ENCODE peak calls at places on chromosomes 12 and 14, in ten cellular contexts. One of them, this sample, is unnamed.

GRCh38 chr12:45727994-45728624 is 1.4 kb upstream of the ARID2 start:
- DNase-seq in HTR-8/SVneo: no peak
- DNase-seq in PC-3: no peak
- DNase-seq in GM04504: no peak
- DNase-seq in psoas muscle: no peak
- DNase-seq in ovary: no peak
- DNase-seq in NCI-H1417: no peak
- DNase-seq in GM23248: peak
- DNase-seq in CD8-positive, alpha-beta memory T cell: no peak
- DNase-seq in LHCN-M2: peak
- DNase-seq in this sample: no peak

GRCh38 chr12:94798107-94798506 is 147.8 kb upstream of the TMCC3 start:
- DNase-seq in HTR-8/SVneo: no peak
- DNase-seq in PC-3: no peak
- DNase-seq in GM04504: no peak
- DNase-seq in psoas muscle: no peak
- DNase-seq in ovary: no peak
- DNase-seq in NCI-H1417: no peak
- DNase-seq in GM23248: no peak
- DNase-seq in CD8-positive, alpha-beta memory T cell: no peak
- DNase-seq in LHCN-M2: peak
- DNase-seq in this sample: no peak

GRCh38 chr12:58877243-58877743 is 43.0 kb downstream of the LRIG3 start:
- DNase-seq in HTR-8/SVneo: peak
- DNase-seq in PC-3: peak
- DNase-seq in GM04504: peak
- DNase-seq in psoas muscle: no peak
- DNase-seq in ovary: no peak
- DNase-seq in NCI-H1417: peak
- DNase-seq in GM23248: peak
- DNase-seq in CD8-positive, alpha-beta memory T cell: no peak
- DNase-seq in LHCN-M2: peak
- DNase-seq in this sample: peak

GRCh38 chr12:7157391-7157790 is 27.2 kb downstream of the CLSTN3 start:
- DNase-seq in HTR-8/SVneo: no peak
- DNase-seq in PC-3: no peak
- DNase-seq in GM04504: no peak
- DNase-seq in psoas muscle: no peak
- DNase-seq in ovary: no peak
- DNase-seq in NCI-H1417: no peak
- DNase-seq in GM23248: no peak
- DNase-seq in CD8-positive, alpha-beta memory T cell: no peak
- DNase-seq in LHCN-M2: no peak
- DNase-seq in this sample: no peak

GRCh38 chr14:100780646-100781355 is 45.1 kb upstream of the MEG3 start:
- DNase-seq in HTR-8/SVneo: no peak
- DNase-seq in PC-3: no peak
- DNase-seq in GM04504: no peak
- DNase-seq in psoas muscle: no peak
- DNase-seq in ovary: peak
- DNase-seq in NCI-H1417: no peak
- DNase-seq in GM23248: no peak
- DNase-seq in CD8-positive, alpha-beta memory T cell: no peak
- DNase-seq in LHCN-M2: no peak
- DNase-seq in this sample: no peak

GRCh38 chr12:41437578-41437977 is 249.5 kb downstream of the PDZRN4 start:
- DNase-seq in HTR-8/SVneo: no peak
- DNase-seq in PC-3: no peak
- DNase-seq in GM04504: no peak
- DNase-seq in psoas muscle: no peak
- DNase-seq in ovary: no peak
- DNase-seq in NCI-H1417: no peak
- DNase-seq in GM23248: peak
- DNase-seq in CD8-positive, alpha-beta memory T cell: no peak
- DNase-seq in LHCN-M2: no peak
- DNase-seq in this sample: no peak

GRCh38 chr14:70188292-70188607 is 501 bp downstream of the SLC8A3 start:
- DNase-seq in HTR-8/SVneo: peak
- DNase-seq in PC-3: no peak
- DNase-seq in GM04504: no peak
- DNase-seq in psoas muscle: peak
- DNase-seq in ovary: no peak
- DNase-seq in NCI-H1417: no peak
- DNase-seq in GM23248: peak
- DNase-seq in CD8-positive, alpha-beta memory T cell: no peak
- DNase-seq in LHCN-M2: peak
- DNase-seq in this sample: peak

GRCh38 chr12:43063642-43064041 is 474.1 kb upstream of the PRICKLE1 start:
- DNase-seq in HTR-8/SVneo: no peak
- DNase-seq in PC-3: no peak
- DNase-seq in GM04504: no peak
- DNase-seq in psoas muscle: no peak
- DNase-seq in ovary: no peak
- DNase-seq in NCI-H1417: no peak
- DNase-seq in GM23248: peak
- DNase-seq in CD8-positive, alpha-beta memory T cell: no peak
- DNase-seq in LHCN-M2: peak
- DNase-seq in this sample: peak

GRCh38 chr14:76467843-76468242 is 91.9 kb downstream of the ESRRB start:
- DNase-seq in HTR-8/SVneo: no peak
- DNase-seq in PC-3: no peak
- DNase-seq in GM04504: no peak
- DNase-seq in psoas muscle: no peak
- DNase-seq in ovary: no peak
- DNase-seq in NCI-H1417: no peak
- DNase-seq in GM23248: no peak
- DNase-seq in CD8-positive, alpha-beta memory T cell: no peak
- DNase-seq in LHCN-M2: no peak
- DNase-seq in this sample: no peak

GRCh38 chr14:88463318-88463717 is 77.9 kb downstream of the SPATA7 start:
- DNase-seq in HTR-8/SVneo: peak
- DNase-seq in PC-3: peak
- DNase-seq in GM04504: no peak
- DNase-seq in psoas muscle: no peak
- DNase-seq in ovary: no peak
- DNase-seq in NCI-H1417: no peak
- DNase-seq in GM23248: peak
- DNase-seq in CD8-positive, alpha-beta memory T cell: no peak
- DNase-seq in LHCN-M2: no peak
- DNase-seq in this sample: peak

GRCh38 chr14:28406181-28406580 is 360.4 kb upstream of the FOXG1 start:
- DNase-seq in HTR-8/SVneo: no peak
- DNase-seq in PC-3: peak
- DNase-seq in GM04504: no peak
- DNase-seq in psoas muscle: no peak
- DNase-seq in ovary: no peak
- DNase-seq in NCI-H1417: no peak
- DNase-seq in GM23248: no peak
- DNase-seq in CD8-positive, alpha-beta memory T cell: no peak
- DNase-seq in LHCN-M2: peak
- DNase-seq in this sample: no peak

GRCh38 chr12:110906088-110906487 is 14.3 kb downstream of the MYL2 start:
- DNase-seq in HTR-8/SVneo: no peak
- DNase-seq in PC-3: peak
- DNase-seq in GM04504: no peak
- DNase-seq in psoas muscle: no peak
- DNase-seq in ovary: no peak
- DNase-seq in NCI-H1417: no peak
- DNase-seq in GM23248: no peak
- DNase-seq in CD8-positive, alpha-beta memory T cell: no peak
- DNase-seq in LHCN-M2: no peak
- DNase-seq in this sample: no peak

This sample was measured in epithelial cell of esophagus.